ENCODE peak calls at places on chromosomes 5 and 9, in five cellular contexts. W is psoas muscle, Y is aorta, T is BE2C, V is IMR-90. B is an unnamed sample.

GRCh38 chr5:151523335-151523734 is 67.8 kb downstream of the FAT2 start:
- DNase-seq in W (no peak), Y (no peak), T (peak; percentile 45), V (peak; percentile 55), B (peak; percentile 55)

GRCh38 chr9:83313771-83314170 is 224.4 kb downstream of the FRMD3 start:
- DNase-seq in W (no peak), Y (no peak), T (no peak), V (no peak), B (no peak)

GRCh38 chr9:123725389-123725788 is 204.5 kb downstream of the DENND1A start:
- DNase-seq in W (no peak), Y (no peak), T (no peak), V (peak; percentile 13), B (no peak)

GRCh38 chr9:136644343-136644592 is 18.4 kb upstream of the EGFL7 start:
- DNase-seq in W (peak; percentile 88), Y (peak; percentile 92), T (no peak), V (peak; percentile 22), B (peak; percentile 88)

GRCh38 chr9:16521868-16522381 is 348.5 kb downstream of the BNC2 start:
- DNase-seq in W (peak; percentile 33), Y (no peak), T (no peak), V (peak; percentile 94), B (no peak)

GRCh38 chr5:773517-774264 is 10.8 kb downstream of the ZDHHC11B start:
- DNase-seq in W (no peak), Y (peak; percentile 84), T (no peak), V (no peak), B (no peak)

GRCh38 chr5:13572188-13572587 is 372.3 kb downstream of the DNAH5 start:
- DNase-seq in W (no peak), Y (no peak), T (no peak), V (no peak), B (no peak)

GRCh38 chr5:132414634-132415377 is 45.3 kb downstream of the SLC22A5 start:
- DNase-seq in W (no peak), Y (no peak), T (no peak), V (no peak), B (no peak)

GRCh38 chr5:101045689-101046088 is 142.6 kb upstream of the ST8SIA4 start:
- DNase-seq in W (no peak), Y (no peak), T (no peak), V (no peak), B (no peak)

GRCh38 chr9:34884732-34885131 is 73.4 kb upstream of the PHF24 start:
- DNase-seq in W (no peak), Y (no peak), T (no peak), V (no peak), B (no peak)

GRCh38 chr9:137299938-137300337 is 2.1 kb downstream of the NRARP start:
- DNase-seq in W (no peak), Y (no peak), T (no peak), V (no peak), B (peak; percentile 15)

GRCh38 chr5:87877495-87877894 is 391.1 kb downstream of the TMEM161B start:
- DNase-seq in W (no peak), Y (no peak), T (no peak), V (no peak), B (no peak)

GRCh38 chr5:112703866-112704820 is 33.5 kb upstream of the APC start:
- DNase-seq in W (no peak), Y (no peak), T (no peak), V (peak; percentile 40), B (no peak)

GRCh38 chr5:149656576-149657182 is 73.4 kb upstream of the PPARGC1B start:
- DNase-seq in W (peak; percentile 49), Y (no peak), T (peak; percentile 65), V (no peak), B (peak; percentile 70)

GRCh38 chr9:71285191-71285656 is 163.8 kb upstream of the TRPM3 start:
- DNase-seq in W (no peak), Y (no peak), T (peak; percentile 65), V (peak; percentile 54), B (peak; percentile 55)

GRCh38 chr9:103068666-103069207 is 73.6 kb downstream of the CYLC2 start:
- DNase-seq in W (no peak), Y (no peak), T (no peak), V (no peak), B (no peak)

GRCh38 chr9:20618361-20618799 is 3.9 kb downstream of the MLLT3 start:
- DNase-seq in W (no peak), Y (no peak), T (no peak), V (peak; percentile 77), B (no peak)

GRCh38 chr5:97093193-97093592 is 49.2 kb downstream of the LIX1 start:
- DNase-seq in W (no peak), Y (no peak), T (no peak), V (no peak), B (no peak)

GRCh38 chr9:104977580-104977979 is 49.6 kb upstream of the ABCA1 start:
- DNase-seq in W (no peak), Y (no peak), T (no peak), V (no peak), B (no peak)

GRCh38 chr9:27542519-27542918 is 12.9 kb upstream of the MOB3B start:
- DNase-seq in W (no peak), Y (no peak), T (no peak), V (no peak), B (no peak)

GRCh38 chr5:123035950-123036390 is 555 bp downstream of the PPIC start:
- DNase-seq in W (peak; percentile 51), Y (peak; percentile 90), T (peak; percentile 25), V (peak; percentile 29), B (peak; percentile 43)

GRCh38 chr5:125061726-125062125 is 315.3 kb upstream of the ZNF608 start:
- DNase-seq in W (no peak), Y (no peak), T (no peak), V (no peak), B (no peak)

GRCh38 chr5:73792687-73793320 is 166.8 kb downstream of the ARHGEF28 start:
- DNase-seq in W (peak; percentile 61), Y (peak; percentile 85), T (peak; percentile 70), V (peak; percentile 76), B (peak; percentile 70)

GRCh38 chr9:12272471-12273072 is 420.6 kb upstream of the TYRP1 start:
- DNase-seq in W (no peak), Y (no peak), T (no peak), V (no peak), B (no peak)

GRCh38 chr9:137405677-137406081 is 17.3 kb downstream of the EXD3 start:
- DNase-seq in W (no peak), Y (no peak), T (no peak), V (peak; percentile 10), B (no peak)

GRCh38 chr9:87336914-87337333 is 160.7 kb upstream of the DAPK1 start:
- DNase-seq in W (no peak), Y (no peak), T (peak; percentile 51), V (peak; percentile 79), B (peak; percentile 28)

GRCh38 chr9:14180077-14180941 is 133.6 kb downstream of the NFIB start:
- DNase-seq in W (no peak), Y (peak; percentile 71), T (no peak), V (no peak), B (no peak)

GRCh38 chr9:75885652-75886051 is 4.8 kb upstream of the PCSK5 start:
- DNase-seq in W (no peak), Y (no peak), T (no peak), V (no peak), B (no peak)

GRCh38 chr9:124774131-124774978 is 2.6 kb upstream of the OLFML2A start:
- DNase-seq in W (peak; percentile 80), Y (peak; percentile 94), T (peak; percentile 86), V (peak; percentile 73), B (peak; percentile 93)

GRCh38 chr9:37040508-37041127 is 6.5 kb upstream of the PAX5 start:
- DNase-seq in W (no peak), Y (no peak), T (no peak), V (no peak), B (no peak)
- H3K4me3 ChIP-seq in W (no peak overlapping the region), Y (no peak overlapping the region), T (no peak overlapping the region), V (no peak overlapping the region), B (peak overlapping the region; percentile 28)

GRCh38 chr5:140806834-140807775 is at the start of gene PCDHA4:
- DNase-seq in W (no peak), Y (peak; percentile 77), T (no peak), V (no peak), B (peak; percentile 87)
- H3K4me3 ChIP-seq in W (peak within 1 kb of the TSS; percentile 6), Y (peak within 1 kb of the TSS; percentile 17), T (no peak within 1 kb of the TSS), V (peak within 1 kb of the TSS; percentile 32), B (peak within 1 kb of the TSS; percentile 98)

GRCh38 chr5:18987101-18987500 is 1000.9 kb downstream of the CDH18 start:
- DNase-seq in W (no peak), Y (no peak), T (no peak), V (no peak), B (peak; percentile 17)
- H3K4me3 ChIP-seq in W (no peak overlapping the region), Y (no peak overlapping the region), T (no peak overlapping the region), V (no peak overlapping the region), B (no peak overlapping the region)

DNA sequence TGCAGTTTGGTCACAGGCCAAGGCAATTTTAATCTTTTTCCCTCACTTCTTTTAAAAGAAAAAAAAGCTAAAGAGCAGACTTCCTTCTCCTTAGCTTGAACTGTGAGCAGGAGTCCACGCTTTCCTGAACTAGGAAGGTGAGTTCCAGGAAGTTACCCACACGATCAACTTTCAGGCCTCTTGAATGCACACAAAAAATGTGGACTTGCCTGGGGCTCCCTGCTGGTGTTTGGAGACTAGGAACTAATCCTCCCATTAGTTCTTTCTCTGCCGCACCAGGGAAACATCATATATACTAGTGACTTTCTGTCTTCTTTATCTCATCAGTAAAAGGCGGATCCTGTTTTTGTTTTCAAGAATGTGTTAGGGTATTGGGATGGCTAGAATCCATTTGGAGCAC is 240.0 kb downstream of the GOLPH3 start:
- DNase-seq in W (no peak), Y (no peak), T (no peak), V (no peak), B (no peak)
- H3K4me3 ChIP-seq in W (no peak overlapping the region), Y (no peak overlapping the region), T (no peak overlapping the region), V (no peak overlapping the region), B (no peak overlapping the region)

B was measured in WERI-Rb-1.